ENCODE peak calls at places on chromosomes 4 and X, in seven cellular contexts. O is neuronal stem cell; A is HFF-Myc; Z is GM23248; R is effector memory CD4-positive, alpha-beta T cell; T is stomach; M is fibroblast of pulmonary artery. X is an unnamed sample.

GRCh38 chr4:150419939-150420338 is 162.0 kb upstream of the MAB21L2 start:
- DNase-seq in A (no peak), R (no peak), O (no peak), Z (no peak), M (no peak), T (no peak), X (no peak)

GRCh38 chrX:41167888-41168287 is 82.6 kb downstream of the USP9X start:
- DNase-seq in Z (peak; percentile 52), R (no peak), A (no peak), O (no peak), M (peak; percentile 7), T (no peak), X (no peak)

GRCh38 chr4:142408003-142408441 is 438.1 kb downstream of the INPP4B start:
- DNase-seq in O (no peak), T (no peak), A (no peak), M (peak; percentile 65), R (no peak), Z (peak; percentile 83), X (no peak)

GRCh38 chr4:73127839-73128448 is 58.4 kb upstream of the COX18 start:
- DNase-seq in A (no peak), M (peak; percentile 34), R (no peak), Z (peak; percentile 42), O (no peak), T (no peak), X (no peak)

GRCh38 chrX:25599061-25599460 is 539.1 kb upstream of the MAGEB18 start:
- DNase-seq in R (no peak), A (no peak), M (peak; percentile 11), Z (no peak), O (no peak), T (no peak), X (no peak)

GRCh38 chrX:104329731-104330130 is 75.0 kb upstream of the ESX1 start:
- DNase-seq in R (no peak), A (no peak), M (no peak), Z (no peak), T (no peak), O (no peak), X (no peak)

GRCh38 chrX:47501226-47502071 is 18.4 kb upstream of the ZNF41 start:
- DNase-seq in Z (peak; percentile 77), A (peak; percentile 52), O (no peak), M (peak; percentile 38), R (no peak), T (no peak), X (no peak)

GRCh38 chr4:5883916-5884315 is 9.0 kb downstream of the CRMP1 start:
- DNase-seq in Z (peak; percentile 7), A (no peak), T (no peak), O (no peak), M (no peak), R (no peak), X (no peak)

GRCh38 chr4:102843273-102843672 is 15.9 kb upstream of the UBE2D3 start:
- DNase-seq in R (no peak), O (no peak), A (no peak), T (no peak), M (no peak), Z (no peak), X (no peak)

GRCh38 chr4:34196375-34196774 is 2047.9 kb downstream of the ARAP2 start:
- DNase-seq in M (peak; percentile 20), R (no peak), O (no peak), T (no peak), A (no peak), Z (peak; percentile 36), X (no peak)

GRCh38 chrX:134235236-134235635 is 1.7 kb upstream of the CCDC160 start:
- DNase-seq in T (no peak), O (no peak), M (no peak), A (no peak), Z (no peak), R (no peak), X (no peak)

GRCh38 chr4:165580379-165580905 is 201.6 kb downstream of the CPE start:
- DNase-seq in O (no peak), R (no peak), M (peak; percentile 94), Z (peak; percentile 61), T (no peak), A (peak; percentile 14), X (no peak)

GRCh38 chr4:2254665-2255500 is 7.0 kb downstream of the MXD4 start:
- DNase-seq in R (no peak), O (no peak), A (no peak), T (peak; percentile 20), M (no peak), Z (no peak), X (peak; percentile 0)

GRCh38 chrX:17788439-17788838 is 51.1 kb downstream of the SCML1 start:
- DNase-seq in A (peak; percentile 1), R (no peak), M (peak; percentile 29), Z (peak; percentile 40), T (peak; percentile 39), O (peak; percentile 9), X (peak; percentile 1)

DNA sequence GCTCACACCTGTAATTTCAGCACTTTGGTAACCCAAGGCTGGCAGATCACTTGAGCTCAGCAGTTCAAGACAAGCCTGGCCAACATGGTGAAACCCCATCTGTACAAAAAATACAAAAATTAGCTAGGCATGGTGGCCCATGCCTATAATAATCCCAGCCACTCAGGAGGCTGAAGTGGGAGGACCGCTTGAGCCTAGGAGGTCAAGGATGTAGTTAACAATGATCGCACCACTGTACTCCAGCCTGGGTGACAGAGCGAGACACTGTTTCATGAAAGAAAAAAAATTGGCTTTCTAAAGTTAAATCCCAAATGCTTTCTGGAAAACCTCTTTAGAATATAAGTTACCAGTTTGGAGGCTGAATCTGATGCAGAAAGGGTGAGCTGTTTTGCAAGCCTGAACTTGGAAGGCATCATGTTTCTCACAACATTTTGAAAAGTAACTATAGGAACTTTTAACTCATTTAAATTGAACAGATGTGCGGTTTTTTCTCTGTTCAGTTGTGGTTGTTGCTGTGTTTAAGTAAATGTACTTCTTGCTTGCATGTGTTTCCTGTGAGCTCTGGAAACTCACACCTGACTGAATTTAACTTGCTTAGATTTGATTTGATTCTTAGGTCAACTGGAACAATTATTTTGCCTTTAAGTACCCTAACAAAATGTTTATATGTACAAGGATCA is 39.8 kb upstream of the TMEM131L start:
- DNase-seq in T (no peak), Z (no peak), O (no peak), R (no peak), A (no peak), M (no peak), X (no peak)
- H3K4me3 ChIP-seq in T (no peak overlapping the region), Z (no peak overlapping the region), O (no peak overlapping the region), R (peak overlapping the region; percentile 19), A (no peak overlapping the region), M (no peak overlapping the region), X (no peak overlapping the region)

GRCh38 chrX:137425273-137425902 is 140.5 kb upstream of the ZIC3 start:
- DNase-seq in R (no peak), T (no peak), M (no peak), A (no peak), Z (no peak), O (no peak), X (no peak)

GRCh38 chrX:137428251-137428661 is 137.7 kb upstream of the ZIC3 start:
- DNase-seq in T (no peak), O (no peak), R (no peak), Z (peak; percentile 26), M (no peak), A (no peak), X (no peak)

GRCh38 chrX:137428777-137429564 is 137.0 kb upstream of the ZIC3 start:
- DNase-seq in A (no peak), M (no peak), R (no peak), O (no peak), Z (no peak), T (no peak), X (no peak)

GRCh38 chrX:137427813-137428212 is 138.1 kb upstream of the ZIC3 start:
- DNase-seq in Z (peak; percentile 44), O (no peak), T (no peak), A (no peak), M (no peak), R (no peak), X (no peak)

DNA sequence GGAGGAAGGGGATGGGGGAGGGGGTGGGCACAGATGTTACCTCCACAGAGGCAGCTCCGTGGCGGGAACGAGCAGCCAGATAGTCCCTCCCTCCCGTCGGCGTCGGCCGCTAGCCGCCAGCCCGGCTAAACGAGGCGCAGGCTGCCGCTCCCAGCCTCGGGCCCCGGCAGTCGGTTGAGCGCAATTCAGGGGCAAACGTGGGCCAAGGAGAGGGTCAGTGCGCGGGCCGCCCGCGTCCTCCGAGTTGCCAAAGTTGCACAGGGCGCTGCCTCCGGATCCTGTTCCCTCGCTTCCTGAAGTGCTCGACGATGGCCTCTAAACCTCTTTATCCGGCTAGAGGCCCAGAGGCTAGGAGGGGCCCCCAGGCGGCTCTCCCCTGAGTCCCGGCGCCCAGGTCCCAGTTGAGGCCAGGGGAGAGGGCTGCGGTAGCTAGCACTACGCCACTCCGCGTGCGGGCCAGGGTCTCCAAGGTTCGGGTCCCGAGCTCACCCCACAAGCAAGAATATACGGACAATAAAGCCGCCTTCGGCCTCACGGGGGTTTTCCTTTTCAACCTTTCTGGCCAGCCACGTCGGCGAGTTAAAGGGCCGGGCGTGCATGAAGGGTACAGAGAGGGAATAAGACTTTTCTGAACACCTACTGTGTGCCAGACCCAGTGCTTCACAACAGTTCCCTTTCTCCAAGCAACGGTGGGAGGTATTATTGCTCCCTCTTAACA is 138.7 kb upstream of the ZIC3 start:
- DNase-seq in A (no peak), O (no peak), R (no peak), Z (no peak), M (no peak), T (no peak), X (no peak)
- H3K4me3 ChIP-seq in A (no peak overlapping the region), O (peak overlapping the region; percentile 12), R (peak overlapping the region; percentile 44), Z (peak overlapping the region; percentile 75), M (peak overlapping the region; percentile 53), T (peak overlapping the region; percentile 25), X (peak overlapping the region; percentile 28)

GRCh38 chr4:85777908-85778808 is 303.2 kb downstream of the ARHGAP24 start:
- DNase-seq in Z (peak; percentile 44), T (no peak), M (peak; percentile 61), O (no peak), R (no peak), A (no peak), X (no peak)

GRCh38 chr4:85778809-85779124 is 303.8 kb downstream of the ARHGAP24 start:
- DNase-seq in O (no peak), A (no peak), R (no peak), Z (peak; percentile 67), T (no peak), M (peak; percentile 61), X (no peak)

GRCh38 chr4:85783483-85783882 is 308.5 kb downstream of the ARHGAP24 start:
- DNase-seq in A (no peak), R (no peak), O (no peak), Z (peak; percentile 95), M (peak; percentile 95), T (no peak), X (no peak)

GRCh38 chr4:85779165-85779564 is 304.2 kb downstream of the ARHGAP24 start:
- DNase-seq in Z (peak; percentile 80), A (no peak), R (no peak), O (no peak), T (no peak), M (peak; percentile 81), X (no peak)

DNA sequence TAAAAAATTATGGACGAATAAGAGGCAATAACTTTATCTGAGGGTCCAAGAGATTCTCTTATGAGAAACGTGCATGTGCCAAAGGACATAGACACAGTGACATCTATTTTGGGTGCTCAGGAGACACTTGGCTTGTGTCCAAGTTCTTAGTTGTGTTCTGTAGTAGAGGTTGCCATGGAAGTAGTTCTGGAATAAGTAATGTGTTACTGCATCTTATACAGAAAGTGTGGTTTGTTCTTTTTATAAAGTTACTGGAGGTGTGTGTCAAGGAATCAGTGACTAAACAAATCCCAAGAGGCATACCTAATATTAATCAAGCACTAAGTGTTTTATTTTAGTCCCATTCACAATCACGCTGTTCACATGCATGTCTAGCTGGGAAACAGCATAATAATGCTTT is 305.7 kb downstream of the ARHGAP24 start:
- DNase-seq in R (no peak), A (no peak), M (peak; percentile 84), Z (peak; percentile 69), O (no peak), T (no peak), X (no peak)
- H3K4me3 ChIP-seq in R (no peak overlapping the region), A (no peak overlapping the region), M (peak overlapping the region; percentile 72), Z (peak overlapping the region; percentile 91), O (no peak overlapping the region), T (no peak overlapping the region), X (no peak overlapping the region)

GRCh38 chr4:71188197-71188625 is 150.6 kb upstream of the SLC4A4 start:
- DNase-seq in O (peak; percentile 8), A (no peak), Z (peak; percentile 30), R (no peak), M (no peak), T (no peak), X (no peak)
- H3K4me3 ChIP-seq in O (no peak overlapping the region), A (no peak overlapping the region), Z (peak overlapping the region; percentile 79), R (peak overlapping the region; percentile 59), M (peak overlapping the region; percentile 65), T (peak overlapping the region; percentile 76), X (peak overlapping the region; percentile 50)